ENCODE peak calls at places on chromosomes 12 and 14, in six cellular contexts. One of them, this sample, is unnamed.

GRCh38 chr12:101570022-101570421 is 24.7 kb upstream of the MYBPC1 start:
- DNase-seq in PC-3: peak
- DNase-seq in epithelial cell of esophagus: peak
- DNase-seq in brain microvascular endothelial cell: peak
- DNase-seq in A549: peak
- DNase-seq in choroid plexus epithelial cell: peak
- DNase-seq in this sample: peak

GRCh38 chr14:87494010-87494409 is 499.0 kb downstream of the GALC start:
- DNase-seq in epithelial cell of esophagus: peak
- DNase-seq in brain microvascular endothelial cell: no peak
- DNase-seq in PC-3: no peak
- DNase-seq in choroid plexus epithelial cell: no peak
- DNase-seq in A549: peak
- DNase-seq in this sample: no peak

GRCh38 chr12:69779928-69780327 is 41.3 kb downstream of the RAB3IP start:
- DNase-seq in PC-3: peak
- DNase-seq in choroid plexus epithelial cell: peak
- DNase-seq in epithelial cell of esophagus: peak
- DNase-seq in A549: peak
- DNase-seq in brain microvascular endothelial cell: peak
- DNase-seq in this sample: peak

GRCh38 chr12:93990832-93991748 is 157.3 kb upstream of the PLXNC1 start:
- DNase-seq in PC-3: no peak
- DNase-seq in A549: peak
- DNase-seq in choroid plexus epithelial cell: peak
- DNase-seq in epithelial cell of esophagus: peak
- DNase-seq in brain microvascular endothelial cell: peak
- DNase-seq in this sample: peak

GRCh38 chr12:64903738-64904137 is 79.3 kb downstream of the TBC1D30 start:
- DNase-seq in PC-3: peak
- DNase-seq in choroid plexus epithelial cell: peak
- DNase-seq in brain microvascular endothelial cell: no peak
- DNase-seq in epithelial cell of esophagus: peak
- DNase-seq in A549: no peak
- DNase-seq in this sample: no peak

GRCh38 chr12:62700091-62700490 is 233.5 kb downstream of the MON2 start:
- DNase-seq in choroid plexus epithelial cell: peak
- DNase-seq in PC-3: no peak
- DNase-seq in epithelial cell of esophagus: no peak
- DNase-seq in A549: no peak
- DNase-seq in brain microvascular endothelial cell: peak
- DNase-seq in this sample: no peak

GRCh38 chr12:112000806-112001205 is 12.2 kb downstream of the TMEM116 start:
- DNase-seq in epithelial cell of esophagus: no peak
- DNase-seq in choroid plexus epithelial cell: no peak
- DNase-seq in PC-3: no peak
- DNase-seq in A549: no peak
- DNase-seq in brain microvascular endothelial cell: no peak
- DNase-seq in this sample: no peak

GRCh38 chr14:54083549-54084239 is 127.1 kb upstream of the BMP4 start:
- DNase-seq in brain microvascular endothelial cell: no peak
- DNase-seq in A549: no peak
- DNase-seq in epithelial cell of esophagus: peak
- DNase-seq in choroid plexus epithelial cell: peak
- DNase-seq in PC-3: peak
- DNase-seq in this sample: no peak

GRCh38 chr12:48454675-48455074 is 17.7 kb upstream of the ANP32D start:
- DNase-seq in choroid plexus epithelial cell: peak
- DNase-seq in PC-3: peak
- DNase-seq in brain microvascular endothelial cell: peak
- DNase-seq in epithelial cell of esophagus: peak
- DNase-seq in A549: peak
- DNase-seq in this sample: no peak

GRCh38 chr12:55820679-55821078 is 2.8 kb downstream of the ORMDL2 start:
- DNase-seq in brain microvascular endothelial cell: no peak
- DNase-seq in epithelial cell of esophagus: peak
- DNase-seq in choroid plexus epithelial cell: peak
- DNase-seq in PC-3: peak
- DNase-seq in A549: peak
- DNase-seq in this sample: no peak

GRCh38 chr12:109679716-109680520 is 33.7 kb upstream of the FAM222A start:
- DNase-seq in epithelial cell of esophagus: no peak
- DNase-seq in brain microvascular endothelial cell: no peak
- DNase-seq in PC-3: no peak
- DNase-seq in A549: no peak
- DNase-seq in choroid plexus epithelial cell: no peak
- DNase-seq in this sample: no peak

GRCh38 chr12:130026608-130027176 is 122.9 kb upstream of the TMEM132D start:
- DNase-seq in brain microvascular endothelial cell: peak
- DNase-seq in epithelial cell of esophagus: peak
- DNase-seq in PC-3: peak
- DNase-seq in choroid plexus epithelial cell: peak
- DNase-seq in A549: peak
- DNase-seq in this sample: peak

GRCh38 chr14:67987596-67987995 is 168.0 kb downstream of the RAD51B start:
- DNase-seq in PC-3: no peak
- DNase-seq in epithelial cell of esophagus: peak
- DNase-seq in brain microvascular endothelial cell: peak
- DNase-seq in choroid plexus epithelial cell: peak
- DNase-seq in A549: no peak
- DNase-seq in this sample: peak

GRCh38 chr12:1332327-1332726 is 262.1 kb downstream of the FBXL14 start:
- DNase-seq in brain microvascular endothelial cell: no peak
- DNase-seq in A549: no peak
- DNase-seq in choroid plexus epithelial cell: peak
- DNase-seq in epithelial cell of esophagus: peak
- DNase-seq in PC-3: peak
- DNase-seq in this sample: peak

GRCh38 chr12:49777800-49778748 is 36.7 kb downstream of the TMBIM6 start:
- DNase-seq in choroid plexus epithelial cell: peak
- DNase-seq in PC-3: peak
- DNase-seq in epithelial cell of esophagus: peak
- DNase-seq in A549: peak
- DNase-seq in brain microvascular endothelial cell: no peak
- DNase-seq in this sample: no peak

GRCh38 chr14:72448212-72448611 is 445.7 kb downstream of the DPF3 start:
- DNase-seq in PC-3: no peak
- DNase-seq in brain microvascular endothelial cell: no peak
- DNase-seq in epithelial cell of esophagus: no peak
- DNase-seq in choroid plexus epithelial cell: no peak
- DNase-seq in A549: no peak
- DNase-seq in this sample: no peak

GRCh38 chr12:108313236-108313608 is 25.9 kb downstream of the CMKLR1 start:
- DNase-seq in PC-3: no peak
- DNase-seq in epithelial cell of esophagus: no peak
- DNase-seq in choroid plexus epithelial cell: no peak
- DNase-seq in brain microvascular endothelial cell: no peak
- DNase-seq in A549: no peak
- DNase-seq in this sample: no peak

GRCh38 chr12:42557586-42558172 is 31.9 kb downstream of the PRICKLE1 start:
- DNase-seq in brain microvascular endothelial cell: no peak
- DNase-seq in PC-3: no peak
- DNase-seq in A549: no peak
- DNase-seq in epithelial cell of esophagus: no peak
- DNase-seq in choroid plexus epithelial cell: no peak
- DNase-seq in this sample: no peak

GRCh38 chr12:42550815-42551214 is 38.7 kb downstream of the PRICKLE1 start:
- DNase-seq in brain microvascular endothelial cell: no peak
- DNase-seq in PC-3: no peak
- DNase-seq in choroid plexus epithelial cell: no peak
- DNase-seq in A549: no peak
- DNase-seq in epithelial cell of esophagus: no peak
- DNase-seq in this sample: no peak

GRCh38 chr12:42556917-42557316 is 32.6 kb downstream of the PRICKLE1 start:
- DNase-seq in epithelial cell of esophagus: no peak
- DNase-seq in PC-3: no peak
- DNase-seq in brain microvascular endothelial cell: no peak
- DNase-seq in choroid plexus epithelial cell: no peak
- DNase-seq in A549: no peak
- DNase-seq in this sample: no peak

DNA sequence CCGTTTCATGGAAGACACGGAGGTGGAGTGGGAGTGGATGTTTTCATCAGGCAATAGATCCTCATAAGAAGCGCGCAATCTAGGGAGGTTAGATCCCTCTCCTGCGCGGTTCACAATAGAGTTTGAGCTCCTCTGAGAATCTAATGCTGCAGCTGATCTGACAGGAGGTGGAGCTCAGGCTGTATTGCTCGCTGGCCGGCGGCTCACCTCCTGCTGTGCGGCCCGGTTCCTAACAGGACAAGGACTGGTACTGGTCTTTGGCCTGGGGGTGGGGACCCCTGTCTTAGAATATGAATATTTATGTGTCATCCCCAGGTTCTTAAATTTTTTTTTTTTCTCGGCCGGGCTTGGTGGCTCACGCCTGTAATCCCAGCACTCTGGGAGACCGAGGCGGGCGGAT is 36.7 kb downstream of the PRICKLE1 start:
- DNase-seq in epithelial cell of esophagus: no peak
- DNase-seq in choroid plexus epithelial cell: no peak
- DNase-seq in brain microvascular endothelial cell: no peak
- DNase-seq in PC-3: no peak
- DNase-seq in A549: no peak
- DNase-seq in this sample: no peak
- H3K4me3 ChIP-seq in epithelial cell of esophagus: no peak
- H3K4me3 ChIP-seq in choroid plexus epithelial cell: no peak
- H3K4me3 ChIP-seq in brain microvascular endothelial cell: no peak
- H3K4me3 ChIP-seq in PC-3: no peak
- H3K4me3 ChIP-seq in A549: no peak
- H3K4me3 ChIP-seq in this sample: no peak

GRCh38 chr14:92939699-92940098 is 16.7 kb downstream of the CHGA start:
- DNase-seq in PC-3: no peak
- DNase-seq in choroid plexus epithelial cell: no peak
- DNase-seq in A549: no peak
- DNase-seq in epithelial cell of esophagus: peak
- DNase-seq in brain microvascular endothelial cell: no peak
- DNase-seq in this sample: no peak

GRCh38 chr14:92938890-92939671 is 16.1 kb downstream of the CHGA start:
- DNase-seq in A549: no peak
- DNase-seq in choroid plexus epithelial cell: no peak
- DNase-seq in epithelial cell of esophagus: no peak
- DNase-seq in brain microvascular endothelial cell: no peak
- DNase-seq in PC-3: no peak
- DNase-seq in this sample: no peak

GRCh38 chr14:92942136-92942535 is 19.2 kb downstream of the CHGA start:
- DNase-seq in A549: no peak
- DNase-seq in choroid plexus epithelial cell: no peak
- DNase-seq in PC-3: no peak
- DNase-seq in brain microvascular endothelial cell: no peak
- DNase-seq in epithelial cell of esophagus: no peak
- DNase-seq in this sample: no peak

GRCh38 chr14:92941531-92941930 is 18.6 kb downstream of the CHGA start:
- DNase-seq in epithelial cell of esophagus: no peak
- DNase-seq in choroid plexus epithelial cell: no peak
- DNase-seq in A549: no peak
- DNase-seq in PC-3: no peak
- DNase-seq in brain microvascular endothelial cell: no peak
- DNase-seq in this sample: no peak

GRCh38 chr14:92940543-92940942 is 17.6 kb downstream of the CHGA start:
- DNase-seq in epithelial cell of esophagus: no peak
- DNase-seq in A549: no peak
- DNase-seq in choroid plexus epithelial cell: no peak
- DNase-seq in brain microvascular endothelial cell: no peak
- DNase-seq in PC-3: no peak
- DNase-seq in this sample: no peak
- TF ChIP-seq CTCF in epithelial cell of esophagus: no peak
- TF ChIP-seq CTCF in A549: no peak
- TF ChIP-seq CTCF in choroid plexus epithelial cell: no peak
- TF ChIP-seq CTCF in brain microvascular endothelial cell: no peak
- TF ChIP-seq CTCF in PC-3: no peak
- TF ChIP-seq CTCF in this sample: no peak

DNA sequence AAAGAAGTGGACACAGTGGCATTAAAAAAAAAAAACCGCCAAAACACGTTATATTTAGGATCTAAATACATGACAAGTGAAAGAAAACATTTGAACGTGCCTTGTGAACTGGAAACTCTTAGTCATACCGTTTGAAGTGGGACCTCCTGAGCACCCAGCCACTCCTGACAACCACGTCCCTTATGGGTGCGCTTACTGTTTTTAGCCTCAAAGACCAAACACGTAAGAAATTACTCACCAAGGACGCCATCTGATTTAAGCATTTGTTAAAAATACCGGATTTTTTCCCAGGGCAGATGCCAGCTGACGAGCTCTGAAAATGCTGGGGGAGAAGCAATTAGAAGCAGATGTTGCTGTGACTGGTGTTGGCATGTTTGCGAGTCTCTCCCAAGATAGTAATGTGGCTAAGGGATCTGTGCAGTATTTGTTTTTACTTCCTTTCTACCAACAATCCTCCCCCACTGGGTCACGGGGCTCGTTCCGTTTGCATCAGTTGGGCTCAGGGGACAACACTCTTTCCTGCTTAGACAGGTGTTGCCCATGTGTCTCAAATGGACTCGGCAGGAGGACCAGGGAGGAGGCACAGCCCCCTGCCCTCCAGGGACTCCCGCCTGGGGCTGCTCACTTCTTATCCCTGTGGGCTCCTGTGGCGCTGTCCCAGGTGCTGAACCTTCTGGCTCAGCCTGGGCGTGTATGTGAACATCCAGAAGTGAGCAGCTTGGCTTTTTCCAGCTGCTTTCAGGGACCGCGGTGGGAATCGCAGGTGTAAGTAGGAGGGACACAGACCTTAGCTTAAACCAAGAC is 101.0 kb downstream of the BEGAIN start:
- DNase-seq in epithelial cell of esophagus: peak
- DNase-seq in choroid plexus epithelial cell: peak
- DNase-seq in PC-3: peak
- DNase-seq in brain microvascular endothelial cell: peak
- DNase-seq in A549: peak
- DNase-seq in this sample: peak
- H3K4me3 ChIP-seq in epithelial cell of esophagus: no peak
- H3K4me3 ChIP-seq in choroid plexus epithelial cell: no peak
- H3K4me3 ChIP-seq in PC-3: no peak
- H3K4me3 ChIP-seq in brain microvascular endothelial cell: no peak
- H3K4me3 ChIP-seq in A549: no peak
- H3K4me3 ChIP-seq in this sample: no peak

GRCh38 chr12:24535334-24536019 is 413.4 kb downstream of the BCAT1 start:
- DNase-seq in brain microvascular endothelial cell: no peak
- DNase-seq in PC-3: no peak
- DNase-seq in A549: no peak
- DNase-seq in epithelial cell of esophagus: no peak
- DNase-seq in choroid plexus epithelial cell: no peak
- DNase-seq in this sample: no peak
- TF ChIP-seq CTCF in brain microvascular endothelial cell: no peak
- TF ChIP-seq CTCF in PC-3: no peak
- TF ChIP-seq CTCF in A549: no peak
- TF ChIP-seq CTCF in epithelial cell of esophagus: no peak
- TF ChIP-seq CTCF in choroid plexus epithelial cell: no peak
- TF ChIP-seq CTCF in this sample: no peak

DNA sequence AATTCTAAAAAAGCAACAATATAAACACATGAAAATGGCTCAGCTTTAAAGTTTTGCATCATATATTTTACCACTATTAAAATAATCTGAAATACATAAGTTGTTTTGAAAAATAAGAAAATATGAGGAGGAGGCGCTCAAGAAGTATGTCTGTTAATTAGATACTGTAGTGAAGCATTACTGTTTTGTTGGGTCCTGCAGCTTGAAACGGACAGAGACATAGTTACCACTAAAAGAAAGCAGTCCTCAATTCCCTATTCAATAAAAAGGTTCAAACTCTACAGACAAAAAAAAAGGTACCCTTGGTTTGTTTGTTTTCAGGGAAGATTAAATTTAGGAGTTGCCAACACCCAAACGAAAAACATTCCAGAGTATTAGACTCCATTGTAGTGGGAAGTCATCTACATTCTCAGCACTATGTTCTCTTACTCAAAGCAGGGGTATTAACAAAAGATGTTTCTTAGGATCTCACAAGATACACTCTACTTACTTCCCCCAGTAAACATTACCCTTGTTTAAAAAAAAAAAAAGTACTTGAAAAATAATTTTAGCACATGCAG is 3.0 kb downstream of the PAWR start:
- DNase-seq in choroid plexus epithelial cell: no peak
- DNase-seq in A549: no peak
- DNase-seq in epithelial cell of esophagus: peak
- DNase-seq in PC-3: no peak
- DNase-seq in brain microvascular endothelial cell: no peak
- DNase-seq in this sample: no peak
- H3K4me3 ChIP-seq in choroid plexus epithelial cell: peak
- H3K4me3 ChIP-seq in A549: peak
- H3K4me3 ChIP-seq in epithelial cell of esophagus: peak
- H3K4me3 ChIP-seq in PC-3: peak
- H3K4me3 ChIP-seq in brain microvascular endothelial cell: peak
- H3K4me3 ChIP-seq in this sample: peak

This sample was measured in astrocyte of the cerebellum.